ENCODE peak calls at places on chromosome 17, in nine cellular contexts. S, R, T, Q, D, B, V, U and J are unnamed samples.

GRCh38 chr17:59406808-59407381 is 75.4 kb downstream of the YPEL2 start:
- DNase-seq in S (peak; percentile 36), R (no peak), T (no peak), Q (peak; percentile 43), D (no peak), B (no peak), V (no peak), U (no peak), J (no peak)

GRCh38 chr17:33318241-33318640 is 25.1 kb upstream of the ASIC2 start:
- DNase-seq in S (no peak), R (no peak), T (no peak), Q (no peak), D (no peak), B (no peak), V (no peak), U (no peak), J (no peak)

GRCh38 chr17:75856062-75856681 is 1.0 kb upstream of the WBP2 start:
- DNase-seq in S (no peak), R (peak; percentile 21), T (no peak), Q (no peak), D (no peak), B (peak; percentile 37), V (no peak), U (no peak), J (peak; percentile 28)

GRCh38 chr17:42518046-42518754 is 17.8 kb upstream of the NAGLU start:
- DNase-seq in S (peak; percentile 98), R (no peak), T (no peak), Q (no peak), D (no peak), B (no peak), V (no peak), U (peak; percentile 34), J (no peak)

GRCh38 chr17:20094777-20095176 is 85.6 kb downstream of the SPECC1 start:
- DNase-seq in S (no peak), R (no peak), T (no peak), Q (no peak), D (no peak), B (no peak), V (no peak), U (no peak), J (no peak)

GRCh38 chr17:79399610-79400144 is 211.2 kb downstream of the RBFOX3 start:
- DNase-seq in S (no peak), R (no peak), T (no peak), Q (no peak), D (no peak), B (no peak), V (no peak), U (no peak), J (no peak)

GRCh38 chr17:44315760-44316731 is 7.6 kb downstream of the RUNDC3A start:
- DNase-seq in S (no peak), R (no peak), T (no peak), Q (no peak), D (no peak), B (no peak), V (no peak), U (no peak), J (no peak)

GRCh38 chr17:76805319-76805718 is 62.9 kb upstream of the MGAT5B start:
- DNase-seq in S (no peak), R (no peak), T (no peak), Q (no peak), D (no peak), B (no peak), V (no peak), U (no peak), J (no peak)

GRCh38 chr17:78898075-78898836 is 4.7 kb downstream of the CEP295NL start:
- DNase-seq in S (no peak), R (no peak), T (no peak), Q (no peak), D (no peak), B (no peak), V (no peak), U (no peak), J (no peak)

GRCh38 chr17:70091681-70092080 is 16.7 kb downstream of the KCNJ16 start:
- DNase-seq in S (no peak), R (no peak), T (no peak), Q (no peak), D (no peak), B (no peak), V (no peak), U (no peak), J (no peak)

GRCh38 chr17:48001187-48001586 is 30.3 kb downstream of the CDK5RAP3 start:
- DNase-seq in S (no peak), R (no peak), T (no peak), Q (no peak), D (no peak), B (no peak), V (no peak), U (no peak), J (no peak)

GRCh38 chr17:384622-385194 is 32.1 kb upstream of the RPH3AL start:
- DNase-seq in S (no peak), R (no peak), T (no peak), Q (no peak), D (no peak), B (no peak), V (no peak), U (no peak), J (no peak)

GRCh38 chr17:59423137-59423703 is 91.8 kb downstream of the YPEL2 start:
- DNase-seq in S (peak; percentile 83), R (no peak), T (no peak), Q (no peak), D (no peak), B (no peak), V (no peak), U (no peak), J (no peak)

GRCh38 chr17:6208608-6209180 is 138.5 kb downstream of the WSCD1 start:
- DNase-seq in S (no peak), R (no peak), T (no peak), Q (no peak), D (no peak), B (no peak), V (no peak), U (no peak), J (no peak)

GRCh38 chr17:3594056-3594810 is 15.0 kb downstream of the TRPV1 start:
- DNase-seq in S (peak; percentile 80), R (no peak), T (no peak), Q (no peak), D (no peak), B (no peak), V (no peak), U (peak; percentile 41), J (no peak)

GRCh38 chr17:68298601-68299000 is 7.3 kb downstream of the ARSG start:
- DNase-seq in S (no peak), R (no peak), T (no peak), Q (no peak), D (no peak), B (no peak), V (no peak), U (no peak), J (no peak)

GRCh38 chr17:69223809-69224208 is 4.8 kb downstream of the ABCA10 start:
- DNase-seq in S (peak; percentile 60), R (no peak), T (no peak), Q (no peak), D (no peak), B (no peak), V (no peak), U (no peak), J (no peak)

GRCh38 chr17:75814900-75815373 is 29.3 kb downstream of the UNC13D start:
- DNase-seq in S (peak; percentile 51), R (no peak), T (no peak), Q (no peak), D (no peak), B (no peak), V (no peak), U (no peak), J (no peak)

GRCh38 chr17:68197091-68197996 is 50.5 kb upstream of the AMZ2 start:
- DNase-seq in S (no peak), R (no peak), T (no peak), Q (peak; percentile 66), D (no peak), B (no peak), V (peak; percentile 52), U (no peak), J (no peak)